ENCODE peak calls at places on chromosomes 11 and 22, in nine cellular contexts. N is IMR-90, A is neural crest cell, J is heart right ventricle, T is GM23248, K is amygdala, L is HCT116, O is psoas muscle, X is AG08395. C is an unnamed sample.

GRCh38 chr11:114270531-114271270 is 25.5 kb upstream of the NNMT start:
- DNase-seq in N (no peak), A (no peak), J (no peak), T (no peak), K (no peak), L (no peak), O (no peak), X (no peak), C (no peak)

GRCh38 chr11:34799848-34800247 is 116.3 kb downstream of the APIP start:
- DNase-seq in N (no peak), A (no peak), J (no peak), T (no peak), K (no peak), L (no peak), O (no peak), X (no peak), C (no peak)

GRCh38 chr11:75593337-75593915 is 31.4 kb downstream of the SERPINH1 start:
- DNase-seq in N (no peak), A (no peak), J (no peak), T (peak; percentile 18), K (no peak), L (no peak), O (no peak), X (no peak), C (peak; percentile 52)

GRCh38 chr11:64759722-64760719 is at the start of gene PYGM:
- DNase-seq in N (no peak), A (peak; percentile 61), J (peak; percentile 90), T (no peak), K (peak; percentile 23), L (no peak), O (peak; percentile 94), X (no peak), C (no peak)

GRCh38 chr11:121265586-121265985 is 27.0 kb upstream of the SC5D start:
- DNase-seq in N (no peak), A (no peak), J (no peak), T (no peak), K (no peak), L (no peak), O (no peak), X (no peak), C (no peak)

GRCh38 chr22:37887610-37888378 is 18.3 kb upstream of the MICALL1 start:
- DNase-seq in N (peak; percentile 65), A (no peak), J (no peak), T (peak; percentile 78), K (peak; percentile 24), L (no peak), O (no peak), X (peak; percentile 79), C (no peak)

GRCh38 chr11:86370171-86370570 is 4.5 kb upstream of the CCDC81 start:
- DNase-seq in N (no peak), A (no peak), J (no peak), T (no peak), K (no peak), L (no peak), O (peak; percentile 52), X (no peak), C (no peak)

GRCh38 chr11:11218287-11218986 is 134.6 kb downstream of the CSNK2A3 start:
- DNase-seq in N (no peak), A (no peak), J (peak; percentile 61), T (no peak), K (no peak), L (no peak), O (peak; percentile 82), X (no peak), C (peak; percentile 1)

GRCh38 chr11:95884364-95884763 is 39.5 kb downstream of the MTMR2 start:
- DNase-seq in N (peak; percentile 63), A (no peak), J (no peak), T (peak; percentile 67), K (no peak), L (no peak), O (no peak), X (peak; percentile 2), C (no peak)

GRCh38 chr22:22821340-22821739 is 66.3 kb upstream of the IGLL5 start:
- DNase-seq in N (no peak), A (no peak), J (no peak), T (no peak), K (no peak), L (no peak), O (no peak), X (no peak), C (no peak)

GRCh38 chr11:79564288-79564925 is 123.6 kb upstream of the TENM4 start:
- DNase-seq in N (no peak), A (no peak), J (no peak), T (no peak), K (no peak), L (no peak), O (no peak), X (no peak), C (peak; percentile 37)

GRCh38 chr22:36585841-36586240 is 56.9 kb upstream of the EIF3D start:
- DNase-seq in N (peak; percentile 20), A (no peak), J (no peak), T (peak; percentile 47), K (no peak), L (no peak), O (no peak), X (no peak), C (no peak)

GRCh38 chr11:114416441-114416928 is 16.0 kb downstream of the RBM7 start:
- DNase-seq in N (peak; percentile 33), A (no peak), J (no peak), T (peak; percentile 70), K (no peak), L (no peak), O (no peak), X (peak; percentile 48), C (no peak)

GRCh38 chr22:37241351-37242142 is 2.5 kb downstream of the RAC2 start:
- DNase-seq in N (no peak), A (no peak), J (no peak), T (no peak), K (no peak), L (no peak), O (peak; percentile 54), X (no peak), C (no peak)

GRCh38 chr22:49370841-49371301 is 456.8 kb downstream of the BRD1 start:
- DNase-seq in N (no peak), A (no peak), J (no peak), T (no peak), K (no peak), L (no peak), O (no peak), X (no peak), C (no peak)

GRCh38 chr11:36362902-36363301 is 66.8 kb downstream of the PRR5L start:
- DNase-seq in N (peak; percentile 67), A (no peak), J (no peak), T (peak; percentile 61), K (no peak), L (no peak), O (no peak), X (peak; percentile 62), C (no peak)

GRCh38 chr11:4704054-4704789 is at the start of gene MMP26:
- DNase-seq in N (no peak), A (no peak), J (no peak), T (no peak), K (no peak), L (no peak), O (no peak), X (no peak), C (peak; percentile 93)

GRCh38 chr11:46036969-46037368 is 84.3 kb downstream of the PHF21A start:
- DNase-seq in N (peak; percentile 58), A (no peak), J (no peak), T (no peak), K (no peak), L (no peak), O (no peak), X (no peak), C (no peak)

GRCh38 chr11:112289588-112290461 is 29.2 kb upstream of the PLET1 start:
- DNase-seq in N (peak; percentile 35), A (peak; percentile 80), J (peak; percentile 88), T (peak; percentile 90), K (peak; percentile 72), L (no peak), O (peak; percentile 91), X (peak; percentile 90), C (peak; percentile 71)

GRCh38 chr11:77151804-77152513 is 23.9 kb downstream of the MYO7A start:
- DNase-seq in N (peak; percentile 32), A (no peak), J (no peak), T (no peak), K (peak; percentile 25), L (no peak), O (peak; percentile 51), X (no peak), C (no peak)

GRCh38 chr11:355581-356458 is 13.5 kb upstream of the B4GALNT4 start:
- DNase-seq in N (peak; percentile 94), A (peak; percentile 69), J (peak; percentile 95), T (peak; percentile 96), K (peak; percentile 55), L (peak; percentile 65), O (peak; percentile 95), X (peak; percentile 93), C (peak; percentile 68)

GRCh38 chr11:83272627-83273026 is 13.5 kb downstream of the CCDC90B start:
- DNase-seq in N (peak; percentile 82), A (no peak), J (no peak), T (peak; percentile 89), K (no peak), L (no peak), O (no peak), X (peak; percentile 73), C (no peak)

GRCh38 chr11:705646-706438 is at the start of gene EPS8L2:
- DNase-seq in N (no peak), A (no peak), J (no peak), T (peak; percentile 46), K (no peak), L (no peak), O (no peak), X (no peak), C (no peak)

GRCh38 chr22:46514592-46515207 is 22.7 kb downstream of the CELSR1 start:
- DNase-seq in N (peak; percentile 69), A (no peak), J (no peak), T (peak; percentile 81), K (no peak), L (no peak), O (no peak), X (peak; percentile 80), C (no peak)

GRCh38 chr11:63884191-63884590 is 32.8 kb downstream of the RCOR2 start:
- DNase-seq in N (no peak), A (no peak), J (no peak), T (no peak), K (no peak), L (no peak), O (no peak), X (no peak), C (no peak)